ENCODE peak calls at places on chromosomes 12 and 14, in four cellular contexts. One of them, this sample, is unnamed.
A peak's percentile ranks its signal among the peaks of the same experiment; 100 is the strongest.

GRCh38 chr12:100520048-100520769 is 46.5 kb downstream of the NR1H4 start:
- DNase-seq in lower lobe of right lung: no peak
- DNase-seq in Caco-2: no peak
- DNase-seq in neural progenitor cell: peak; percentile 6
- DNase-seq in this sample: no peak

GRCh38 chr14:105989746-105990302 is 463.4 kb downstream of the TMEM121 start:
- DNase-seq in lower lobe of right lung: no peak
- DNase-seq in Caco-2: no peak
- DNase-seq in neural progenitor cell: no peak
- DNase-seq in this sample: no peak

GRCh38 chr14:59510001-59510400 is 25.7 kb downstream of the JKAMP start:
- DNase-seq in lower lobe of right lung: no peak
- DNase-seq in Caco-2: no peak
- DNase-seq in neural progenitor cell: no peak
- DNase-seq in this sample: no peak

GRCh38 chr12:82682851-82683261 is 3.9 kb upstream of the TMTC2 start:
- DNase-seq in lower lobe of right lung: no peak
- DNase-seq in Caco-2: no peak
- DNase-seq in neural progenitor cell: no peak
- DNase-seq in this sample: no peak

GRCh38 chr12:39905152-39905551 is 200.7 kb downstream of the SLC2A13 start:
- DNase-seq in lower lobe of right lung: no peak
- DNase-seq in Caco-2: no peak
- DNase-seq in neural progenitor cell: no peak
- DNase-seq in this sample: no peak

GRCh38 chr12:38905480-38906351 is at the start of gene CPNE8:
- DNase-seq in lower lobe of right lung: peak; percentile 90
- DNase-seq in Caco-2: peak; percentile 78
- DNase-seq in neural progenitor cell: peak; percentile 75
- DNase-seq in this sample: peak; percentile 65

GRCh38 chr12:113065126-113066007 is 8.8 kb downstream of the DTX1 start:
- DNase-seq in lower lobe of right lung: no peak
- DNase-seq in Caco-2: peak; percentile 46
- DNase-seq in neural progenitor cell: peak; percentile 83
- DNase-seq in this sample: no peak

GRCh38 chr12:104154286-104154685 is 16.3 kb upstream of the NFYB start:
- DNase-seq in lower lobe of right lung: no peak
- DNase-seq in Caco-2: no peak
- DNase-seq in neural progenitor cell: no peak
- DNase-seq in this sample: no peak

GRCh38 chr12:40336573-40337199 is 111.9 kb downstream of the LRRK2 start:
- DNase-seq in lower lobe of right lung: no peak
- DNase-seq in Caco-2: peak; percentile 15
- DNase-seq in neural progenitor cell: no peak
- DNase-seq in this sample: peak; percentile 17

GRCh38 chr12:126493366-126494108 is 1428.3 kb downstream of the AACS start:
- DNase-seq in lower lobe of right lung: no peak
- DNase-seq in Caco-2: no peak
- DNase-seq in neural progenitor cell: no peak
- DNase-seq in this sample: peak; percentile 81

GRCh38 chr12:49296836-49297694 is 2.1 kb downstream of the PRPH start:
- DNase-seq in lower lobe of right lung: peak; percentile 57
- DNase-seq in Caco-2: peak; percentile 88
- DNase-seq in neural progenitor cell: peak; percentile 80
- DNase-seq in this sample: no peak

GRCh38 chr14:69818760-69819191 is 21.7 kb upstream of the SLC10A1 start:
- DNase-seq in lower lobe of right lung: no peak
- DNase-seq in Caco-2: peak; percentile 81
- DNase-seq in neural progenitor cell: peak; percentile 84
- DNase-seq in this sample: peak; percentile 63

GRCh38 chr12:99619389-99620158 is 28.0 kb upstream of the GARIN6 start:
- DNase-seq in lower lobe of right lung: no peak
- DNase-seq in Caco-2: peak; percentile 21
- DNase-seq in neural progenitor cell: peak; percentile 70
- DNase-seq in this sample: peak; percentile 65

GRCh38 chr12:64825143-64826011 is 930 bp downstream of the TBC1D30 start:
- DNase-seq in lower lobe of right lung: no peak
- DNase-seq in Caco-2: no peak
- DNase-seq in neural progenitor cell: peak; percentile 31
- DNase-seq in this sample: no peak

GRCh38 chr12:105748806-105749600 is 389.8 kb downstream of the NUAK1 start:
- DNase-seq in lower lobe of right lung: no peak
- DNase-seq in Caco-2: no peak
- DNase-seq in neural progenitor cell: no peak
- DNase-seq in this sample: peak; percentile 7

GRCh38 chr14:105880616-105881015 is 354.2 kb downstream of the TMEM121 start:
- DNase-seq in lower lobe of right lung: peak; percentile 42
- DNase-seq in Caco-2: no peak
- DNase-seq in neural progenitor cell: no peak
- DNase-seq in this sample: no peak

GRCh38 chr14:76277586-76278130 is 98.3 kb upstream of the ESRRB start:
- DNase-seq in lower lobe of right lung: no peak
- DNase-seq in Caco-2: no peak
- DNase-seq in neural progenitor cell: no peak
- DNase-seq in this sample: no peak

GRCh38 chr14:63760014-63760413 is 32.1 kb upstream of the SGPP1 start:
- DNase-seq in lower lobe of right lung: no peak
- DNase-seq in Caco-2: no peak
- DNase-seq in neural progenitor cell: no peak
- DNase-seq in this sample: no peak

GRCh38 chr12:111314949-111315539 is 53.9 kb downstream of the PHETA1 start:
- DNase-seq in lower lobe of right lung: no peak
- DNase-seq in Caco-2: no peak
- DNase-seq in neural progenitor cell: no peak
- DNase-seq in this sample: no peak

GRCh38 chr12:46915082-46915481 is 89.3 kb upstream of the SLC38A4 start:
- DNase-seq in lower lobe of right lung: no peak
- DNase-seq in Caco-2: no peak
- DNase-seq in neural progenitor cell: no peak
- DNase-seq in this sample: peak; percentile 55

GRCh38 chr14:101102875-101103274 is 199.4 kb upstream of the RTL1 start:
- DNase-seq in lower lobe of right lung: no peak
- DNase-seq in Caco-2: no peak
- DNase-seq in neural progenitor cell: no peak
- DNase-seq in this sample: no peak

GRCh38 chr14:23653046-23653445 is 16.9 kb downstream of the DHRS2 start:
- DNase-seq in lower lobe of right lung: no peak
- DNase-seq in Caco-2: no peak
- DNase-seq in neural progenitor cell: no peak
- DNase-seq in this sample: no peak

GRCh38 chr12:121804417-121805111 is 755 bp downstream of the SETD1B start:
- DNase-seq in lower lobe of right lung: no peak
- DNase-seq in Caco-2: peak; percentile 51
- DNase-seq in neural progenitor cell: peak; percentile 50
- DNase-seq in this sample: no peak

GRCh38 chr12:131085816-131086591 is 132.3 kb downstream of the ADGRD1 start:
- DNase-seq in lower lobe of right lung: peak; percentile 35
- DNase-seq in Caco-2: no peak
- DNase-seq in neural progenitor cell: no peak
- DNase-seq in this sample: no peak

GRCh38 chr12:5720405-5721045 is 224.5 kb downstream of the ANO2 start:
- DNase-seq in lower lobe of right lung: no peak
- DNase-seq in Caco-2: no peak
- DNase-seq in neural progenitor cell: no peak
- DNase-seq in this sample: no peak

GRCh38 chr12:5716991-5717390 is 228.1 kb downstream of the ANO2 start:
- DNase-seq in lower lobe of right lung: no peak
- DNase-seq in Caco-2: no peak
- DNase-seq in neural progenitor cell: no peak
- DNase-seq in this sample: no peak

GRCh38 chr12:5718680-5719079 is 226.4 kb downstream of the ANO2 start:
- DNase-seq in lower lobe of right lung: peak; percentile 51
- DNase-seq in Caco-2: no peak
- DNase-seq in neural progenitor cell: no peak
- DNase-seq in this sample: no peak

GRCh38 chr12:5716221-5716620 is 228.8 kb downstream of the ANO2 start:
- DNase-seq in lower lobe of right lung: no peak
- DNase-seq in Caco-2: no peak
- DNase-seq in neural progenitor cell: no peak
- DNase-seq in this sample: no peak

GRCh38 chr12:5718073-5718472 is 227.0 kb downstream of the ANO2 start:
- DNase-seq in lower lobe of right lung: no peak
- DNase-seq in Caco-2: no peak
- DNase-seq in neural progenitor cell: no peak
- DNase-seq in this sample: no peak
- H3K4me1 ChIP-seq in lower lobe of right lung: no peaks in the 10 kb centered on the region
- H3K4me1 ChIP-seq in Caco-2: peaks cover 42% of the 10 kb centered on the region
- H3K4me1 ChIP-seq in neural progenitor cell: peaks cover 9% of the 10 kb centered on the region
- H3K4me1 ChIP-seq in this sample: no peaks in the 10 kb centered on the region

GRCh38 chr12:116202940-116203339 is 74.6 kb downstream of the MED13L start:
- DNase-seq in lower lobe of right lung: no peak
- DNase-seq in Caco-2: no peak
- DNase-seq in neural progenitor cell: no peak
- DNase-seq in this sample: no peak
- TF ChIP-seq CTCF in lower lobe of right lung: no peak
- TF ChIP-seq CTCF in Caco-2: no peak
- TF ChIP-seq CTCF in neural progenitor cell: no peak
- TF ChIP-seq CTCF in this sample: peak; percentile 37

GRCh38 chr14:71261206-71261605 is 353.9 kb downstream of the PCNX1 start:
- DNase-seq in lower lobe of right lung: no peak
- DNase-seq in Caco-2: no peak
- DNase-seq in neural progenitor cell: no peak
- DNase-seq in this sample: no peak
- H3K4me1 ChIP-seq in lower lobe of right lung: no peaks in the 10 kb centered on the region
- H3K4me1 ChIP-seq in Caco-2: no peaks in the 10 kb centered on the region
- H3K4me1 ChIP-seq in neural progenitor cell: no peaks in the 10 kb centered on the region
- H3K4me1 ChIP-seq in this sample: no peaks in the 10 kb centered on the region

GRCh38 chr12:75526655-75527511 is 15.5 kb upstream of the KRR1 start:
- DNase-seq in lower lobe of right lung: no peak
- DNase-seq in Caco-2: peak; percentile 37
- DNase-seq in neural progenitor cell: peak; percentile 55
- DNase-seq in this sample: no peak

GRCh38 chr12:75529826-75530225 is 18.4 kb upstream of the KRR1 start:
- DNase-seq in lower lobe of right lung: no peak
- DNase-seq in Caco-2: no peak
- DNase-seq in neural progenitor cell: no peak
- DNase-seq in this sample: no peak

GRCh38 chr12:75528692-75529091 is 17.3 kb upstream of the KRR1 start:
- DNase-seq in lower lobe of right lung: no peak
- DNase-seq in Caco-2: no peak
- DNase-seq in neural progenitor cell: no peak
- DNase-seq in this sample: no peak

GRCh38 chr12:75528272-75528671 is 16.9 kb upstream of the KRR1 start:
- DNase-seq in lower lobe of right lung: no peak
- DNase-seq in Caco-2: no peak
- DNase-seq in neural progenitor cell: no peak
- DNase-seq in this sample: no peak

DNA sequence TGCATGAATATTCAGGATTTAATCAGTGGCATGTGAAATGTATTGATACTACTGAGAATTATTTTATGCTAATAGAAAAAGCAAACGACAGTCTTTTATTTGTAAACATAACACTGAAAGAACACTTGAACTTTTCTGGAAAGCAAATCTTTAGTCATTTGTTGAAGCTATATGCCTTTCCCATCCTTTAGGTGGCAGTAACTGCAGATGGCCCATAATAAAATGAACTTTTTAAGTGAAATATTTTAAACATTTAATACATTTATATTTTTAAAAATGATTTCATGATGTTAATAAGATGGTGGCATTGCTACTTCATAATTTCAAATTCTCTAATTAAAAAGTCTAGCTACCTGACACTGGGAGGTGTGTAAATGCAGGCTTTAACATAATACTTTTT is 13.9 kb upstream of the KRR1 start:
- DNase-seq in lower lobe of right lung: no peak
- DNase-seq in Caco-2: no peak
- DNase-seq in neural progenitor cell: no peak
- DNase-seq in this sample: no peak
- TF ChIP-seq CTCF in lower lobe of right lung: no peak
- TF ChIP-seq CTCF in Caco-2: no peak
- TF ChIP-seq CTCF in neural progenitor cell: peak; percentile 11
- TF ChIP-seq CTCF in this sample: peak; percentile 52

DNA sequence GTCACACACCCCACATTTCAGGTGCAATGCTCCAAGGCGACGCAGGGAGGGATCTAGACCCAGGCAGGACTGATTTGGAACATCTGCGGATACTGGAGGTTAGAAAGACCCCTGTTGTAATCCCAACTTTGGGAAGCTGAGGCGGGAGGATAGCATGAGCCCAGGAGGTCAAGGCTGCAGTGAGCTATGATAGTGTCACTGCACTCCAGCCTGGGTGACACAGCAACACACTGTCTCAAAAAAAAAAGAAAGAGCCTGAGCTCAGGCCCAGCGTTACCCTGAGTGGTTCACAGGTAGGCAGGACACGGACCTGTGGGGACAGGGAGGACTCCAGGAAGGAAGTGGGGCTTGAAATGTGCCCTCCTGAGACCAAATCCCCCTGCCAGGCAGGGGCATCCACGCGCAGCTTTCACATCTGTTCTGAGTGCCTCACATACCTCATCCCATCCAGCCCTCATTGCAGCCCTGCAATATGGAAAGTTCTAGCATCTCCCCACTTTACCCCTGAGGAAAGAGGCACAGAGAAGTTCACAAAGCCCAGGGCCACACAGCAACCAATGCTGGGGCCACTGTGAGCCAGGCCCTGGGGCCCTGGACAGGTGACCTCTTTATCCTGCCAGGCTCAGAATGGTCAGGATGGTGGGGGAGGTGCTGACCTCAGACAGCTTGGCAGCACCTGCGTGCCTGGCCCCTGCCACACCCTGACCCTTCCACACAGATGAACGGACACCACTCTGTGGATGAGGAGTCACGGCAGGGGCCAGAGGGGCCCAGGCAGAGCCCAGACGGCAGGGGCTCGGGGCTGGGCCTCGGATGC is 34.1 kb downstream of the CCDC85C start:
- DNase-seq in lower lobe of right lung: no peak
- DNase-seq in Caco-2: no peak
- DNase-seq in neural progenitor cell: no peak
- DNase-seq in this sample: no peak
- H3K4me1 ChIP-seq in lower lobe of right lung: peaks cover 80% of the 10 kb centered on the region
- H3K4me1 ChIP-seq in Caco-2: peaks cover 51% of the 10 kb centered on the region
- H3K4me1 ChIP-seq in neural progenitor cell: peaks cover 71% of the 10 kb centered on the region
- H3K4me1 ChIP-seq in this sample: peaks cover 10% of the 10 kb centered on the region